ENCODE peak calls at places on chromosomes 2 and 18, in five cellular contexts. One of them, this sample, is unnamed.

GRCh38 chr2:55947759-55948158 is 24.2 kb upstream of the EFEMP1 start:
- DNase-seq in HTR-8/SVneo: no peak
- DNase-seq in mucosa of gallbladder: no peak
- DNase-seq in coronary artery: no peak
- DNase-seq in AG09319: no peak
- DNase-seq in this sample: no peak

GRCh38 chr2:148209598-148209997 is 188.7 kb downstream of the MBD5 start:
- DNase-seq in mucosa of gallbladder: no peak
- DNase-seq in coronary artery: no peak
- DNase-seq in AG09319: no peak
- DNase-seq in HTR-8/SVneo: no peak
- DNase-seq in this sample: no peak

GRCh38 chr2:237164474-237165047 is 78.9 kb downstream of the COPS8 start:
- DNase-seq in mucosa of gallbladder: no peak
- DNase-seq in HTR-8/SVneo: no peak
- DNase-seq in AG09319: no peak
- DNase-seq in coronary artery: no peak
- DNase-seq in this sample: no peak

GRCh38 chr2:200635251-200635650 is 49.4 kb downstream of the AOX1 start:
- DNase-seq in coronary artery: no peak
- DNase-seq in mucosa of gallbladder: no peak
- DNase-seq in HTR-8/SVneo: no peak
- DNase-seq in AG09319: no peak
- DNase-seq in this sample: no peak

GRCh38 chr2:161273038-161273760 is 35.0 kb upstream of the PSMD14 start:
- DNase-seq in coronary artery: no peak
- DNase-seq in AG09319: peak; percentile 15
- DNase-seq in HTR-8/SVneo: peak; percentile 27
- DNase-seq in mucosa of gallbladder: no peak
- DNase-seq in this sample: no peak

GRCh38 chr2:32479224-32479623 is 122.4 kb downstream of the BIRC6 start:
- DNase-seq in coronary artery: no peak
- DNase-seq in HTR-8/SVneo: no peak
- DNase-seq in mucosa of gallbladder: no peak
- DNase-seq in AG09319: peak; percentile 16
- DNase-seq in this sample: no peak

GRCh38 chr18:46374850-46375249 is 270.7 kb downstream of the HAUS1 start:
- DNase-seq in HTR-8/SVneo: no peak
- DNase-seq in mucosa of gallbladder: no peak
- DNase-seq in coronary artery: no peak
- DNase-seq in AG09319: no peak
- DNase-seq in this sample: no peak

GRCh38 chr2:65666156-65666725 is 233.8 kb upstream of the SPRED2 start:
- DNase-seq in AG09319: no peak
- DNase-seq in HTR-8/SVneo: peak; percentile 45
- DNase-seq in mucosa of gallbladder: no peak
- DNase-seq in coronary artery: no peak
- DNase-seq in this sample: peak; percentile 49

This sample was measured in H54.